ENCODE peak calls at places on chromosome 16, in eight cellular contexts. One of them, this sample, is unnamed.

GRCh38 chr16:69888005-69888560 is 63.1 kb upstream of the CLEC18A start:
- DNase-seq in AG04450: no peak
- DNase-seq in neural progenitor cell: no peak
- DNase-seq in A549: no peak
- DNase-seq in ovary: no peak
- DNase-seq in heart left ventricle: no peak
- DNase-seq in HCT116: no peak
- DNase-seq in ascending aorta: no peak
- DNase-seq in this sample: no peak

GRCh38 chr16:89828870-89829629 is 775 bp downstream of the SPIRE2 start:
- DNase-seq in neural progenitor cell: no peak
- DNase-seq in A549: no peak
- DNase-seq in HCT116: no peak
- DNase-seq in ovary: no peak
- DNase-seq in heart left ventricle: no peak
- DNase-seq in AG04450: no peak
- DNase-seq in ascending aorta: no peak
- DNase-seq in this sample: no peak

GRCh38 chr16:88536510-88536909 is 33.7 kb upstream of the ZC3H18 start:
- DNase-seq in A549: no peak
- DNase-seq in neural progenitor cell: no peak
- DNase-seq in AG04450: no peak
- DNase-seq in ascending aorta: no peak
- DNase-seq in heart left ventricle: no peak
- DNase-seq in ovary: no peak
- DNase-seq in HCT116: no peak
- DNase-seq in this sample: no peak

GRCh38 chr16:228151-228855 is 946 bp downstream of the LUC7L start:
- DNase-seq in heart left ventricle: no peak
- DNase-seq in A549: peak
- DNase-seq in HCT116: no peak
- DNase-seq in neural progenitor cell: no peak
- DNase-seq in AG04450: no peak
- DNase-seq in ovary: no peak
- DNase-seq in ascending aorta: no peak
- DNase-seq in this sample: no peak

GRCh38 chr16:86772671-86773338 is 194.5 kb downstream of the FOXL1 start:
- DNase-seq in HCT116: no peak
- DNase-seq in neural progenitor cell: peak
- DNase-seq in AG04450: peak
- DNase-seq in heart left ventricle: no peak
- DNase-seq in ovary: no peak
- DNase-seq in A549: no peak
- DNase-seq in ascending aorta: no peak
- DNase-seq in this sample: no peak

GRCh38 chr16:20216818-20217217 is 110.5 kb downstream of the GP2 start:
- DNase-seq in A549: no peak
- DNase-seq in AG04450: no peak
- DNase-seq in HCT116: no peak
- DNase-seq in heart left ventricle: no peak
- DNase-seq in ascending aorta: no peak
- DNase-seq in neural progenitor cell: peak
- DNase-seq in ovary: no peak
- DNase-seq in this sample: no peak

GRCh38 chr16:19636436-19637267 is 81.1 kb downstream of the VPS35L start:
- DNase-seq in A549: no peak
- DNase-seq in heart left ventricle: no peak
- DNase-seq in neural progenitor cell: no peak
- DNase-seq in ovary: no peak
- DNase-seq in HCT116: no peak
- DNase-seq in AG04450: no peak
- DNase-seq in ascending aorta: no peak
- DNase-seq in this sample: no peak

GRCh38 chr16:19666451-19666850 is 51.6 kb downstream of the KNOP1 start:
- DNase-seq in HCT116: no peak
- DNase-seq in ascending aorta: no peak
- DNase-seq in ovary: no peak
- DNase-seq in A549: no peak
- DNase-seq in neural progenitor cell: no peak
- DNase-seq in heart left ventricle: peak
- DNase-seq in AG04450: no peak
- DNase-seq in this sample: no peak

GRCh38 chr16:30805056-30805369 is 18.0 kb upstream of the ZNF629 start:
- DNase-seq in ascending aorta: no peak
- DNase-seq in A549: no peak
- DNase-seq in AG04450: no peak
- DNase-seq in HCT116: no peak
- DNase-seq in neural progenitor cell: no peak
- DNase-seq in heart left ventricle: no peak
- DNase-seq in ovary: no peak
- DNase-seq in this sample: no peak

GRCh38 chr16:1125471-1125870 is 27.4 kb upstream of the CACNA1H start:
- DNase-seq in heart left ventricle: no peak
- DNase-seq in ovary: peak
- DNase-seq in ascending aorta: no peak
- DNase-seq in HCT116: peak
- DNase-seq in AG04450: peak
- DNase-seq in neural progenitor cell: peak
- DNase-seq in A549: no peak
- DNase-seq in this sample: no peak

GRCh38 chr16:70706948-70707465 is 21.2 kb upstream of the MTSS2 start:
- DNase-seq in heart left ventricle: no peak
- DNase-seq in ascending aorta: no peak
- DNase-seq in HCT116: no peak
- DNase-seq in neural progenitor cell: no peak
- DNase-seq in A549: peak
- DNase-seq in AG04450: peak
- DNase-seq in ovary: peak
- DNase-seq in this sample: no peak

GRCh38 chr16:4373909-4374742 is 2.5 kb downstream of the VASN start:
- DNase-seq in heart left ventricle: peak
- DNase-seq in HCT116: no peak
- DNase-seq in ascending aorta: no peak
- DNase-seq in neural progenitor cell: peak
- DNase-seq in AG04450: peak
- DNase-seq in ovary: peak
- DNase-seq in A549: peak
- DNase-seq in this sample: peak

GRCh38 chr16:30923554-30924085 is at the start of gene FBXL19:
- DNase-seq in HCT116: no peak
- DNase-seq in A549: no peak
- DNase-seq in ovary: peak
- DNase-seq in ascending aorta: no peak
- DNase-seq in heart left ventricle: peak
- DNase-seq in AG04450: no peak
- DNase-seq in neural progenitor cell: peak
- DNase-seq in this sample: peak

GRCh38 chr16:19860146-19861030 is 24.3 kb downstream of the GPRC5B start:
- DNase-seq in ovary: no peak
- DNase-seq in AG04450: peak
- DNase-seq in heart left ventricle: no peak
- DNase-seq in HCT116: no peak
- DNase-seq in neural progenitor cell: peak
- DNase-seq in ascending aorta: no peak
- DNase-seq in A549: no peak
- DNase-seq in this sample: no peak

GRCh38 chr16:19502395-19503131 is 19.3 kb downstream of the GDE1 start:
- DNase-seq in ascending aorta: no peak
- DNase-seq in HCT116: peak
- DNase-seq in neural progenitor cell: peak
- DNase-seq in ovary: peak
- DNase-seq in AG04450: no peak
- DNase-seq in A549: peak
- DNase-seq in heart left ventricle: peak
- DNase-seq in this sample: peak

GRCh38 chr16:87226926-87227650 is 90.1 kb downstream of the C16orf95 start:
- DNase-seq in HCT116: no peak
- DNase-seq in AG04450: peak
- DNase-seq in ovary: no peak
- DNase-seq in heart left ventricle: no peak
- DNase-seq in ascending aorta: no peak
- DNase-seq in neural progenitor cell: no peak
- DNase-seq in A549: no peak
- DNase-seq in this sample: no peak

GRCh38 chr16:1826691-1827573 is at the start of the genes FAHD1 and HAGH:
- DNase-seq in AG04450: peak
- DNase-seq in ascending aorta: peak
- DNase-seq in A549: peak
- DNase-seq in neural progenitor cell: peak
- DNase-seq in ovary: peak
- DNase-seq in HCT116: peak
- DNase-seq in heart left ventricle: peak
- DNase-seq in this sample: peak

GRCh38 chr16:2838928-2839327 is 8.8 kb downstream of the ZG16B start:
- DNase-seq in neural progenitor cell: peak
- DNase-seq in HCT116: no peak
- DNase-seq in ascending aorta: no peak
- DNase-seq in ovary: peak
- DNase-seq in heart left ventricle: peak
- DNase-seq in AG04450: peak
- DNase-seq in A549: peak
- DNase-seq in this sample: peak

GRCh38 chr16:89188064-89188441 is 12.3 kb downstream of the SLC22A31 start:
- DNase-seq in AG04450: no peak
- DNase-seq in heart left ventricle: no peak
- DNase-seq in HCT116: no peak
- DNase-seq in neural progenitor cell: peak
- DNase-seq in ovary: no peak
- DNase-seq in ascending aorta: no peak
- DNase-seq in A549: no peak
- DNase-seq in this sample: no peak

DNA sequence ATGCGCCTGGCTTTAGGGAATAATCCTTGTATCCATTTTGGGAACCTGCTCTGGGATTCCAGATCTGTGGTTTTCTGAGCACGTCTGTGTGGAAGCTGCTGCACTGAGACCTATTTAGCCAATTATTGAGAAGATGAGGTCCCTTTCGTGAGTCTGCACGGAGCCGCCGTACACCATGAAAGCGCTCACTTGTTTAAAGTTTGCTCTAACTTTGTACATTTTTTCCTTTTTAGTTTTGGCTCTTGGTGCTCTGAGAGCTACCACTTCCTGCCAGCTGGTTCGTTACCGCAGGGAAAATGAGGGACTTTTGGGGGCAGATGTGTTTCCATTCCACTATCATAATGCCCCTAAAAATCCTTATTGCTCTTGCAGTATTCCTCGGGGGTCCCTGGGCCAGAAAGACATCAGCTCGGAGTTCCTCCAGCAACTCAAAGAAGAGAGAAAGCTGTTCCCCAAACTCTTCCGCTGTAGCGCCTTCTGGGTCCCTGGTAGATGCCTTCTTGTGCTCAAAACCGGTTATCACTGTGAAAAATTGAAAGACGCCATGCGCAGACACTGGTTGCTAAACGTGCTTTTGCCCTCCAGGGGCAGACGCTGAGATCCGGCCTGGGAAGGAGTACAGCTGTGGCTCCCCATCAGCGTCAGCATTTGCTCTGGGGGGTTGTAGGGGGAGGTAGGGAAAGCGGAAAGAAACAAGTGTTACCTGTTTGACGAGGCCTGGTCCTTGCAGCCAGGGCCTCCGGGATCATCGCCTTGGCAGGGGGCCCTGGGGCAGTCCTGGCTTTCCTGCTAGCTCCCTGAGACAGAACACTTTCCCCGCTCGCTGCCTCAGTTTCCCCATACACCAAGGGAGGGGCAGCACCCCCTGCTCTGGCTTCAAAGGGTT is 238.1 kb downstream of the MRTFB start:
- DNase-seq in neural progenitor cell: peak
- DNase-seq in ascending aorta: no peak
- DNase-seq in HCT116: no peak
- DNase-seq in ovary: no peak
- DNase-seq in AG04450: no peak
- DNase-seq in heart left ventricle: no peak
- DNase-seq in A549: no peak
- DNase-seq in this sample: no peak
- TF ChIP-seq CTCF in neural progenitor cell: peak
- TF ChIP-seq CTCF in ascending aorta: no peak
- TF ChIP-seq CTCF in HCT116: peak
- TF ChIP-seq CTCF in ovary: no peak
- TF ChIP-seq CTCF in AG04450: peak
- TF ChIP-seq CTCF in heart left ventricle: no peak
- TF ChIP-seq CTCF in A549: no peak
- TF ChIP-seq CTCF in this sample: no peak

DNA sequence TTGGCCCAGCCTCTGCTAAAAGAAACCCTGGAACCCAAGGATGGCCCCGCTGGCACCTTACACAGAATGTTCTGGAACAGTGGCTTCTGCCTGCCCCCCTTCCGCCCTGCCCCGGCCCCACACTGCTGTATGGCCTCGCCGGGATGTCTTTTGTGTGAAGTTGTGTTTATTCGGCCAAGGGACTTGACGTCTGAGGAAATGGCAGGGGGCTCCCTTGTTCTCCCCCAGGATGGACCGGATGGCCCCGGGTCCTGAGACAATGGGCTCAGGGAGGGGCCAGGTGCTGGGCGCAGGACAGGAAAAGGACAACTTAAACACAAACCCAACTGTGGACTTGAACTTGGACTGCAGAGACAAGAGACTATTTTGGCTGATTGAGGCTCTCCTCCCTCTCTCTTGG is 81.6 kb upstream of the GSE1 start:
- DNase-seq in ascending aorta: no peak
- DNase-seq in heart left ventricle: peak
- DNase-seq in neural progenitor cell: no peak
- DNase-seq in A549: no peak
- DNase-seq in ovary: no peak
- DNase-seq in AG04450: no peak
- DNase-seq in HCT116: no peak
- DNase-seq in this sample: no peak
- H3K27ac ChIP-seq in ascending aorta: no peak
- H3K27ac ChIP-seq in heart left ventricle: peak
- H3K27ac ChIP-seq in neural progenitor cell: no peak
- H3K27ac ChIP-seq in A549: no peak
- H3K27ac ChIP-seq in ovary: no peak
- H3K27ac ChIP-seq in AG04450: no peak
- H3K27ac ChIP-seq in HCT116: no peak
- H3K27ac ChIP-seq in this sample: no peak

GRCh38 chr16:14202697-14203096 is 131.6 kb downstream of the MRTFB start:
- DNase-seq in A549: no peak
- DNase-seq in AG04450: no peak
- DNase-seq in HCT116: peak
- DNase-seq in neural progenitor cell: peak
- DNase-seq in heart left ventricle: no peak
- DNase-seq in ovary: no peak
- DNase-seq in ascending aorta: no peak
- DNase-seq in this sample: no peak
- TF ChIP-seq CTCF in A549: no peak
- TF ChIP-seq CTCF in AG04450: peak
- TF ChIP-seq CTCF in HCT116: peak
- TF ChIP-seq CTCF in neural progenitor cell: peak
- TF ChIP-seq CTCF in heart left ventricle: peak
- TF ChIP-seq CTCF in ovary: peak
- TF ChIP-seq CTCF in ascending aorta: peak
- TF ChIP-seq CTCF in this sample: peak

DNA sequence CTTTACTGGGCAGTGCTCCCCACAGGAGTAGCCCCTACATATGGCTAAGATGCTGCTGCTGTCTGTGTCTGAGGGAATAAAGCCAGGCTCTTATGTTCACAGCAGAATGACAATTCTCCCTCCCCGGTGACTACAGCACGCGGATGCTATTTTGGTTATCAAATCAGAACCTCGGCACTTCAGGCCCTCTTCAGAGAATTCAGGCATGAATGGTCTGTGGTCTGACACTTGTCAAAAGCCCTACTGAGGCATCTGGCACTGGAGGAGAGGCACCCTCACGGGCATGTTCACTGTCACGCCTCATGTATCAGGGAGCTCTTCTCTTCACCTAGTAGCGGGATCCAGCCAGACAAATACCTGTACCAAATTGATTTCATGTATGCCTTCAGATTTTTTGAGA is 30.4 kb downstream of the KIAA0513 start:
- DNase-seq in HCT116: no peak
- DNase-seq in AG04450: no peak
- DNase-seq in neural progenitor cell: no peak
- DNase-seq in heart left ventricle: peak
- DNase-seq in ascending aorta: no peak
- DNase-seq in ovary: no peak
- DNase-seq in A549: no peak
- DNase-seq in this sample: no peak
- H3K27ac ChIP-seq in HCT116: no peak
- H3K27ac ChIP-seq in AG04450: no peak
- H3K27ac ChIP-seq in neural progenitor cell: no peak
- H3K27ac ChIP-seq in heart left ventricle: no peak
- H3K27ac ChIP-seq in ascending aorta: no peak
- H3K27ac ChIP-seq in ovary: no peak
- H3K27ac ChIP-seq in A549: no peak
- H3K27ac ChIP-seq in this sample: no peak